ENCODE peak calls at places on chromosomes 16 and 17, in ten cellular contexts. Z is body of pancreas, X is HFFc6, A is tibial nerve, V is gastrocnemius medialis, Y is neural progenitor cell, L is endothelial cell, J is cardiac fibroblast, Q is adrenal gland, I is type B pancreatic cell. M is an unnamed sample.

GRCh38 chr17:72192409-72193192 is 71.8 kb downstream of the SOX9 start:
- DNase-seq in Z (no peak), X (peak), A (no peak), V (no peak), Y (no peak), L (no peak), J (peak), Q (peak), I (no peak), M (no peak)

GRCh38 chr16:51545951-51546350 is 394.9 kb upstream of the SALL1 start:
- DNase-seq in Z (no peak), X (no peak), A (no peak), V (no peak), Y (no peak), L (no peak), J (no peak), Q (no peak), I (no peak), M (no peak)

GRCh38 chr16:16000685-16001084 is 51.3 kb downstream of the ABCC1 start:
- DNase-seq in Z (no peak), X (no peak), A (no peak), V (no peak), Y (no peak), L (no peak), J (no peak), Q (no peak), I (no peak), M (no peak)

GRCh38 chr17:46110219-46110618 is 83.0 kb downstream of the KANSL1 start:
- DNase-seq in Z (no peak), X (no peak), A (no peak), V (no peak), Y (no peak), L (no peak), J (no peak), Q (no peak), I (no peak), M (no peak)

GRCh38 chr17:57357830-57358426 is 101.6 kb downstream of the MSI2 start:
- DNase-seq in Z (no peak), X (no peak), A (no peak), V (no peak), Y (no peak), L (no peak), J (no peak), Q (no peak), I (no peak), M (peak)

GRCh38 chr17:38453951-38454421 is 25.7 kb downstream of the ARHGAP23 start:
- DNase-seq in Z (no peak), X (peak), A (no peak), V (no peak), Y (peak), L (no peak), J (peak), Q (peak), I (no peak), M (no peak)

GRCh38 chr16:578870-579405 is 9.2 kb downstream of the PIGQ start:
- DNase-seq in Z (peak), X (no peak), A (peak), V (peak), Y (peak), L (peak), J (peak), Q (peak), I (no peak), M (peak)

GRCh38 chr17:70564006-70564620 is 394.8 kb downstream of the KCNJ2 start:
- DNase-seq in Z (no peak), X (no peak), A (no peak), V (no peak), Y (no peak), L (no peak), J (no peak), Q (no peak), I (no peak), M (no peak)

GRCh38 chr16:55052335-55053070 is 121.8 kb downstream of the IRX5 start:
- DNase-seq in Z (no peak), X (no peak), A (no peak), V (no peak), Y (no peak), L (no peak), J (no peak), Q (no peak), I (peak), M (no peak)

GRCh38 chr16:30368122-30368791 is 2.0 kb downstream of the TBC1D10B start:
- DNase-seq in Z (no peak), X (peak), A (no peak), V (no peak), Y (no peak), L (no peak), J (peak), Q (peak), I (no peak), M (no peak)

GRCh38 chr16:22161999-22162657 is at the start of gene SDR42E2:
- DNase-seq in Z (peak), X (no peak), A (no peak), V (no peak), Y (peak), L (peak), J (no peak), Q (no peak), I (no peak), M (peak)

GRCh38 chr16:4936181-4936990 is 562 bp downstream of the PPL start:
- DNase-seq in Z (peak), X (no peak), A (no peak), V (no peak), Y (peak), L (no peak), J (peak), Q (no peak), I (no peak), M (peak)

GRCh38 chr16:10964039-10964890 is 19.9 kb downstream of the CLEC16A start:
- DNase-seq in Z (peak), X (peak), A (peak), V (peak), Y (peak), L (peak), J (peak), Q (peak), I (peak), M (peak)

GRCh38 chr17:17082878-17083277 is 40.6 kb downstream of the MPRIP start:
- DNase-seq in Z (no peak), X (no peak), A (peak), V (no peak), Y (no peak), L (no peak), J (no peak), Q (no peak), I (no peak), M (no peak)

GRCh38 chr16:48117217-48118105 is 38.3 kb downstream of the ABCC12 start:
- DNase-seq in Z (no peak), X (no peak), A (no peak), V (no peak), Y (peak), L (peak), J (peak), Q (peak), I (peak), M (peak)

GRCh38 chr17:36911007-36911406 is 26.3 kb upstream of the LHX1 start:
- DNase-seq in Z (no peak), X (no peak), A (no peak), V (no peak), Y (no peak), L (no peak), J (no peak), Q (no peak), I (no peak), M (no peak)

GRCh38 chr16:49528564-49529150 is 155.1 kb downstream of the C16orf78 start:
- DNase-seq in Z (no peak), X (no peak), A (no peak), V (no peak), Y (no peak), L (no peak), J (peak), Q (no peak), I (no peak), M (no peak)
- TF ChIP-seq CTCF in Z (no peak), X (no peak), A (no peak), V (no peak), Y (no peak), L (no peak), J (no peak), Q (no peak), I (no peak), M (no peak)

DNA sequence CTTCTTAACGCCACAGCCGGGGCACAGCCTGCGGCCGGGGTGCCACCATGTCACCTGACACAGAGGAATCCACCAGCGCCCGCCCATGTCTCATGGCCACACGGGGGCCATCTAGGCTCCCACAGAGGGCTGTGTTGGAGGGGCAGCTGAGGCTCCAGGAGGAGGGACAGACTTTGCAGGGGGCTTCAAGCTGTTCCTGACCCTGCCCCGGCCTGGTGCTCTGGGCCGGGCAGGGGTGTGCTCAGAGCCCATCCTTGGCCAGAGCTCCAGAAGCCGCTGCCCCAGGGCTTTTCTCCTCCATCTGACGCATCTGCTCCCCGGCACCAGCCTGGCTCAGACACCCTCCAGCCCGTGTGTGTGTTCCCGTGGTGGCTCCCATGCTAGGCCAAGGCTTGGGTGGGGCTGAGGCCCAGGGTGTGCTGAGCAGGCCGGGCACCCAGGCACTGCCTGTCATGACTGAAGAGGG is 7.8 kb upstream of the SLC38A10 start:
- DNase-seq in Z (no peak), X (peak), A (no peak), V (no peak), Y (peak), L (no peak), J (no peak), Q (no peak), I (no peak), M (no peak)
- TF ChIP-seq CTCF in Z (no peak), X (peak), A (no peak), V (peak), Y (peak), L (no peak), J (no peak), Q (no peak), I (no peak), M (no peak)

DNA sequence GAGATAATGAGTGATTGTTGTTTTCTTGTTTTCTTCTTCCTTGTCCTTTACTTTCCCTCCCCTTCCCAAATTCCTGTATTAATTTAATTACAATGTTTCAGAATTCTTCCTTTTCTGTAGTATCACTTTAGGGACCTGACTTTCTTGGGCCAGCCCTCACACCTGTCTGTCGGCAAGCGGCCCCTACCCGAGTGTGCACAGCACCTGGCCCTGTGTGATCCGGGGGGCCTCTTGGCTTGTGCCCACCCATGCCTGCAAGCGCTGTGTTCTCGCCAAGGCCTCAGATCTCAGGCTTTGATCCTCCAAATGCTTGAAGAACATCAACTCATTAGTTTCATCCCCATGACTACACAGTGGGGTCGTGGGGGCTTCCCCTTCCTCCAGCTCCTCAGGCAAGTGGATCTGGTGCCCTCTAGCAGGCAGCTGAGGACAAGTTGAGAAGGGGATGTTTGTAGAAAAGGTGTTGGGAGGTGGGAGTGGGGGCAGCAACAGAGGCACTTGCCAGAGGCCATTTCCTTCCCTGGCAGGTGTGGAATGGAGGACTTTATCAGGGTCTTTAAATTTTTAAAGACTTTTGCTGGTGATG is 15.7 kb upstream of the CDH3 start:
- DNase-seq in Z (no peak), X (no peak), A (no peak), V (no peak), Y (no peak), L (no peak), J (no peak), Q (no peak), I (no peak), M (no peak)
- TF ChIP-seq CTCF in Z (no peak), X (no peak), A (no peak), V (no peak), Y (peak), L (no peak), J (no peak), Q (no peak), I (no peak), M (no peak)

GRCh38 chr17:81403040-81403467 is 7.8 kb downstream of the BAHCC1 start:
- DNase-seq in Z (no peak), X (no peak), A (no peak), V (no peak), Y (peak), L (no peak), J (no peak), Q (no peak), I (no peak), M (no peak)
- TF ChIP-seq CTCF in Z (no peak), X (peak), A (no peak), V (no peak), Y (peak), L (no peak), J (no peak), Q (no peak), I (peak), M (no peak)

DNA sequence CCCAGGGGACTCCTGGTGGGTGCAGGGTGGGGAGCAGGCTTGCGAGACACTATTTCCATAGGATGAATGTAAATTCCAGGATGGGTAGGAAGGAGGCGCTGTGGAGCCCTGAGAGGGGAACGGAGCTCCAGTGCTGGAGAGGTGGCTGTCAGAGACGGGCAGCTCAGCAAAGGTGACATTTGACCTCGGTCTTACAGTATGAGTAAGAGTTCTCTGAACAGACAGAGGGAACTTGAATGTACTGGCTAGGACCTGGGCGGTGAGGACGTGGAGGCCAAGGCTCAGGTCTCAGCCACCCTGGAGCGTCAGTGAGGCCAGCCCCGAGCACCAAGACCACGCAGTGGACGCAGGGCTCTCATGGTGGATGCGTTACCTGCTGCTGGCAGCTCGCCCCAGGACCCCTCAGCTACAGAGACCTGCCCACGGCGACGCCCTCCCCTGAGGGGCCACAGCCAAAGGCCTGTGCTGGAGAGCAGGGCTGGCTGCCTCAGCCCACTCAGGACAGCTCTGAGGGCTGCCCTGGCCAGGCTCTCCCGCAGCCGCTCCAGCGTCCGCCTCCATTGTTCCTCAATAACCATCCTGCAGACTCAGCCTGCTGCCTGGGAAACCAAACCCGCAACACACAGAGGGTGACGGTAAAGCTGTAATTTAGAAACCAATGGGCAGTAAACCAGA is 65.9 kb upstream of the TNRC6C start:
- DNase-seq in Z (no peak), X (no peak), A (no peak), V (no peak), Y (peak), L (peak), J (no peak), Q (no peak), I (no peak), M (no peak)
- TF ChIP-seq CTCF in Z (no peak), X (peak), A (no peak), V (no peak), Y (peak), L (peak), J (peak), Q (no peak), I (peak), M (no peak)

GRCh38 chr17:76137026-76137350 is 4.1 kb downstream of the FOXJ1 start:
- DNase-seq in Z (no peak), X (no peak), A (no peak), V (no peak), Y (no peak), L (no peak), J (no peak), Q (no peak), I (no peak), M (no peak)
- TF ChIP-seq CTCF in Z (no peak), X (no peak), A (no peak), V (no peak), Y (no peak), L (no peak), J (no peak), Q (no peak), I (no peak), M (no peak)

M was measured in transverse colon.